ENCODE peak calls at places on chromosomes 2 and 18, in ten cellular contexts. Z, K, D, V, Q, W, X, L, T and E are unnamed samples.
A peak's percentile ranks its signal among the peaks of the same experiment; 100 is the strongest.

GRCh38 chr2:209395652-209396051 is 28.2 kb upstream of the MAP2 start:
- DNase-seq in D (no peak), T (no peak), W (no peak), Q (no peak), K (no peak), Z (no peak), V (no peak), X (no peak), L (no peak), E (no peak)

GRCh38 chr2:159071190-159071915 is 102.9 kb downstream of the TANC1 start:
- DNase-seq in Z (no peak), Q (no peak), W (no peak), X (no peak), L (no peak), V (peak; percentile 87), K (no peak), T (peak; percentile 59), D (no peak), E (no peak)

GRCh38 chr2:25362564-25363145 is 20.9 kb upstream of the DNMT3A start:
- DNase-seq in V (no peak), D (no peak), Q (no peak), X (no peak), W (peak; percentile 60), L (peak; percentile 93), T (no peak), Z (no peak), K (peak; percentile 66), E (peak; percentile 38)

GRCh38 chr18:22503803-22504202 is 86.1 kb upstream of the CTAGE1 start:
- DNase-seq in D (no peak), W (no peak), V (peak; percentile 66), T (peak; percentile 94), Z (no peak), K (no peak), L (no peak), X (peak; percentile 50), Q (no peak), E (no peak)

GRCh38 chr2:62469558-62469957 is 36.4 kb downstream of the TMEM17 start:
- DNase-seq in L (no peak), Z (no peak), W (no peak), X (no peak), T (no peak), Q (no peak), K (no peak), D (no peak), V (no peak), E (no peak)

GRCh38 chr2:133655565-133656113 is 87.4 kb upstream of the NCKAP5 start:
- DNase-seq in L (no peak), V (no peak), D (no peak), T (no peak), Q (no peak), W (no peak), K (no peak), X (no peak), Z (no peak), E (no peak)

GRCh38 chr18:50240083-50240563 is 26.2 kb downstream of the CFAP53 start:
- DNase-seq in K (no peak), T (no peak), Z (no peak), Q (no peak), D (no peak), V (peak; percentile 15), L (no peak), X (no peak), W (no peak), E (no peak)

GRCh38 chr18:73896685-73897084 is 250.9 kb downstream of the FBXO15 start:
- DNase-seq in T (no peak), Z (no peak), Q (no peak), V (no peak), L (no peak), X (no peak), K (no peak), W (no peak), D (no peak), E (no peak)

GRCh38 chr2:239774142-239774462 is 251.0 kb downstream of the NDUFA10 start:
- DNase-seq in L (peak; percentile 36), Z (no peak), W (peak; percentile 4), K (no peak), X (no peak), Q (no peak), T (no peak), D (no peak), V (no peak), E (no peak)

GRCh38 chr2:6957910-6958615 is 40.9 kb downstream of the RNF144A start:
- DNase-seq in L (no peak), T (no peak), K (no peak), V (no peak), W (no peak), Z (no peak), D (no peak), Q (no peak), X (no peak), E (no peak)

GRCh38 chr2:210392469-210392881 is 77.5 kb upstream of the MYL1 start:
- DNase-seq in T (no peak), L (no peak), V (no peak), W (no peak), K (no peak), Q (no peak), Z (no peak), X (no peak), D (no peak), E (no peak)

GRCh38 chr2:2698182-2699116 is 367.4 kb upstream of the MYT1L start:
- DNase-seq in X (no peak), K (no peak), D (no peak), W (no peak), T (no peak), V (no peak), L (no peak), Q (no peak), Z (no peak), E (no peak)

GRCh38 chr2:199806179-199806578 is 44.8 kb downstream of the FTCDNL1 start:
- DNase-seq in X (no peak), Z (no peak), W (no peak), Q (no peak), V (peak; percentile 12), D (no peak), T (no peak), L (no peak), K (no peak), E (no peak)

GRCh38 chr18:3466872-3467271 is 16.9 kb downstream of the TGIF1 start:
- DNase-seq in W (no peak), T (no peak), L (no peak), Z (peak; percentile 30), D (no peak), K (peak; percentile 37), X (no peak), V (no peak), Q (no peak), E (no peak)

GRCh38 chr2:74501335-74502071 is 2.1 kb upstream of the LBX2 start:
- DNase-seq in L (peak; percentile 58), T (no peak), Z (no peak), D (no peak), W (no peak), X (no peak), V (no peak), Q (no peak), K (no peak), E (no peak)

GRCh38 chr2:142724186-142724585 is 153.3 kb upstream of the KYNU start:
- DNase-seq in D (no peak), Z (no peak), V (no peak), Q (no peak), X (no peak), K (no peak), L (no peak), T (no peak), W (no peak), E (no peak)

GRCh38 chr2:214492152-214492551 is 81.3 kb downstream of the VWC2L start:
- DNase-seq in L (no peak), X (no peak), K (no peak), Z (peak; percentile 9), V (no peak), W (no peak), Q (no peak), D (no peak), T (no peak), E (no peak)

GRCh38 chr2:157830696-157831570 is 45.2 kb downstream of the ACVR1 start:
- DNase-seq in T (peak; percentile 93), L (no peak), Q (no peak), V (peak; percentile 96), D (peak; percentile 46), W (no peak), Z (no peak), X (peak; percentile 42), K (no peak), E (no peak)

GRCh38 chr2:225100856-225101294 is 58.6 kb upstream of the DOCK10 start:
- DNase-seq in L (no peak), W (no peak), Q (no peak), V (peak; percentile 98), K (no peak), D (no peak), Z (no peak), T (peak; percentile 79), X (no peak), E (no peak)
- H3K4me1 ChIP-seq in L (no peaks in the 10 kb centered on the region), W (no peaks in the 10 kb centered on the region), Q (no peaks in the 10 kb centered on the region), V (peaks cover 19% of the 10 kb centered on the region), K (no peaks in the 10 kb centered on the region), D (no peaks in the 10 kb centered on the region), Z (no peaks in the 10 kb centered on the region), T (no peaks in the 10 kb centered on the region), X (no peaks in the 10 kb centered on the region), E (no peaks in the 10 kb centered on the region)

GRCh38 chr2:195612515-195613495 is 44.2 kb upstream of the SLC39A10 start:
- DNase-seq in W (no peak), T (peak; percentile 76), V (peak; percentile 94), D (peak; percentile 27), L (no peak), K (no peak), Q (no peak), Z (no peak), X (no peak), E (no peak)
- H3K27ac ChIP-seq in W (no peak overlapping the region), T (peak overlapping the region; percentile 90), V (peak overlapping the region; percentile 16), D (peak overlapping the region; percentile 67), L (no peak overlapping the region), K (no peak overlapping the region), Q (peak overlapping the region; percentile 51), Z (no peak overlapping the region), X (no peak overlapping the region), E (no peak overlapping the region)

DNA sequence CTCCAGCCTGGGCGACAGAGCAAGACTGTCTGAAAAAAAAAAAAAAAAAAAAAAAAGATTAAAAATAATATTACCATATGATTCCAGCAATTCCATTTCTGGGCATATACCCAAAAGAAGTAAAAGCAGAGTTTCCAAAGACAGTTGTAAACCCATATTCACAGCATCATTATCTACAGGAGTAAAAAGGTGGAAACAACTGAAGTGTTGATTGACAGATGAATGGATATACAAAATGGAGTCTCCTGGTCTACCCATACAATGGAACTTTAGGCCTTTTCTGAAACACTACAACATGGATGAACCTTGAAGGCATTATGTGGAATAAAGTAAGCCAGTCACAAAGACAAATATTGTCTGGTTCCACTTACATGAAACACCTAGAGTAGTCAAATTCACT is 5.7 kb downstream of the RNU4ATAC start:
- DNase-seq in W (no peak), L (no peak), T (no peak), Q (no peak), V (no peak), X (no peak), K (no peak), Z (no peak), D (no peak), E (no peak)
- H3K36me3 ChIP-seq in W (no peaks in the 10 kb centered on the region), L (no peaks in the 10 kb centered on the region), T (no peaks in the 10 kb centered on the region), Q (no peaks in the 10 kb centered on the region), V (no peaks in the 10 kb centered on the region), X (no peaks in the 10 kb centered on the region), K (no peaks in the 10 kb centered on the region), Z (peaks cover 4% of the 10 kb centered on the region), D (no peaks in the 10 kb centered on the region), E (no peaks in the 10 kb centered on the region)

GRCh38 chr2:108580079-108580478 is 45.8 kb downstream of the LIMS1 start:
- DNase-seq in Q (no peak), T (no peak), Z (no peak), D (no peak), W (no peak), L (no peak), V (no peak), K (no peak), X (no peak), E (no peak)
- H3K4me1 ChIP-seq in Q (peaks cover 28% of the 10 kb centered on the region), T (peaks cover 12% of the 10 kb centered on the region), Z (no peaks in the 10 kb centered on the region), D (peaks cover 21% of the 10 kb centered on the region), W (peaks cover 24% of the 10 kb centered on the region), L (peaks cover 24% of the 10 kb centered on the region), V (peaks cover 20% of the 10 kb centered on the region), K (peaks cover 22% of the 10 kb centered on the region), X (peaks cover 16% of the 10 kb centered on the region), E (no peaks in the 10 kb centered on the region)